ENCODE peak calls at places on chromosomes 16 and 17, in ten cellular contexts. O is tibial nerve, R is prostate gland, X is IMR-90, E is sigmoid colon, V is esophagus squamous epithelium, H is gastrocnemius medialis, C is Peyer's patch, S is heart left ventricle, G is GM12878. W is an unnamed sample. For H3K27me3, the result is how much of the 10 kb centered on the place peaks cover.

GRCh38 chr16:22787456-22788189 is 26.3 kb upstream of the HS3ST2 start:
- DNase-seq in O (no peak), R (peak), X (peak), E (no peak), V (no peak), H (no peak), C (no peak), S (no peak), G (no peak), W (no peak)

GRCh38 chr16:82748026-82748425 is 121.3 kb downstream of the CDH13 start:
- DNase-seq in O (no peak), R (no peak), X (peak), E (no peak), V (no peak), H (peak), C (no peak), S (peak), G (no peak), W (no peak)

GRCh38 chr17:9951803-9952202 is 46.7 kb upstream of the RCVRN start:
- DNase-seq in O (no peak), R (no peak), X (no peak), E (no peak), V (no peak), H (no peak), C (no peak), S (no peak), G (no peak), W (no peak)

GRCh38 chr16:20617271-20617670 is 41.1 kb upstream of the ACSM2B start:
- DNase-seq in O (no peak), R (no peak), X (no peak), E (no peak), V (no peak), H (no peak), C (no peak), S (no peak), G (no peak), W (no peak)

GRCh38 chr17:1967092-1967662 is 58.0 kb downstream of the RTN4RL1 start:
- DNase-seq in O (no peak), R (no peak), X (no peak), E (no peak), V (no peak), H (no peak), C (no peak), S (no peak), G (no peak), W (no peak)

GRCh38 chr16:4505356-4506153 is 29.4 kb downstream of the HMOX2 start:
- DNase-seq in O (no peak), R (no peak), X (no peak), E (no peak), V (no peak), H (no peak), C (peak), S (no peak), G (peak), W (no peak)

GRCh38 chr16:13335894-13336293 is 434.5 kb downstream of the SHISA9 start:
- DNase-seq in O (no peak), R (no peak), X (no peak), E (no peak), V (no peak), H (no peak), C (no peak), S (no peak), G (no peak), W (no peak)

GRCh38 chr16:20307240-20307671 is 20.1 kb downstream of the GP2 start:
- DNase-seq in O (no peak), R (no peak), X (no peak), E (no peak), V (no peak), H (no peak), C (no peak), S (no peak), G (no peak), W (no peak)

GRCh38 chr17:69763503-69763902 is 311.5 kb upstream of the KCNJ16 start:
- DNase-seq in O (no peak), R (no peak), X (peak), E (no peak), V (no peak), H (no peak), C (no peak), S (no peak), G (no peak), W (no peak)

GRCh38 chr17:48951572-48951971 is 6.9 kb upstream of the SNF8 start:
- DNase-seq in O (no peak), R (no peak), X (no peak), E (no peak), V (no peak), H (no peak), C (no peak), S (no peak), G (no peak), W (no peak)

GRCh38 chr17:3683054-3683511 is 12.9 kb downstream of the P2RX5 start:
- DNase-seq in O (no peak), R (no peak), X (no peak), E (no peak), V (no peak), H (no peak), C (peak), S (no peak), G (peak), W (no peak)

GRCh38 chr17:19958023-19958422 is 19.6 kb downstream of the AKAP10 start:
- DNase-seq in O (no peak), R (no peak), X (peak), E (no peak), V (no peak), H (no peak), C (no peak), S (no peak), G (no peak), W (no peak)

GRCh38 chr16:88599825-88600538 is 29.8 kb downstream of the ZC3H18 start:
- DNase-seq in O (no peak), R (no peak), X (no peak), E (peak), V (no peak), H (no peak), C (no peak), S (no peak), G (no peak), W (no peak)

GRCh38 chr16:82782715-82783251 is 156.0 kb downstream of the CDH13 start:
- DNase-seq in O (no peak), R (peak), X (no peak), E (no peak), V (no peak), H (peak), C (no peak), S (peak), G (no peak), W (peak)

GRCh38 chr17:78384479-78385175 is 6.2 kb downstream of the PGS1 start:
- DNase-seq in O (no peak), R (no peak), X (no peak), E (no peak), V (no peak), H (no peak), C (no peak), S (no peak), G (no peak), W (no peak)

GRCh38 chr16:3029499-3030127 is 5.8 kb downstream of the THOC6 start:
- DNase-seq in O (no peak), R (no peak), X (peak), E (no peak), V (no peak), H (no peak), C (no peak), S (no peak), G (no peak), W (no peak)

GRCh38 chr17:74827800-74828199 is 31.9 kb downstream of the GRIN2C start:
- DNase-seq in O (no peak), R (no peak), X (no peak), E (no peak), V (no peak), H (no peak), C (no peak), S (no peak), G (no peak), W (no peak)

GRCh38 chr17:81558941-81559806 is 7.0 kb upstream of the FAAP100 start:
- DNase-seq in O (no peak), R (no peak), X (no peak), E (no peak), V (no peak), H (no peak), C (no peak), S (peak), G (no peak), W (no peak)

GRCh38 chr16:57541754-57542435 is 548 bp upstream of the ADGRG5 start:
- DNase-seq in O (no peak), R (no peak), X (no peak), E (no peak), V (no peak), H (no peak), C (peak), S (no peak), G (no peak), W (peak)

GRCh38 chr17:56009795-56010715 is 143.2 kb upstream of the ANKFN1 start:
- DNase-seq in O (no peak), R (no peak), X (peak), E (no peak), V (no peak), H (no peak), C (no peak), S (no peak), G (no peak), W (no peak)

GRCh38 chr16:88784074-88784855 is 755 bp downstream of the PIEZO1 start:
- DNase-seq in O (peak), R (peak), X (peak), E (peak), V (no peak), H (no peak), C (peak), S (peak), G (no peak), W (peak)

GRCh38 chr17:76909971-76910760 is 42.0 kb downstream of the MGAT5B start:
- DNase-seq in O (no peak), R (peak), X (peak), E (no peak), V (no peak), H (no peak), C (no peak), S (peak), G (no peak), W (no peak)

GRCh38 chr16:77414752-77415231 is 20.0 kb downstream of the ADAMTS18 start:
- DNase-seq in O (no peak), R (peak), X (no peak), E (no peak), V (no peak), H (no peak), C (no peak), S (no peak), G (no peak), W (no peak)

GRCh38 chr17:72950236-72950931 is 142.1 kb downstream of the SLC39A11 start:
- DNase-seq in O (no peak), R (no peak), X (no peak), E (no peak), V (no peak), H (no peak), C (no peak), S (no peak), G (no peak), W (no peak)

GRCh38 chr16:425082-425718 is at the start of gene RAB11FIP3:
- DNase-seq in O (peak), R (peak), X (peak), E (peak), V (no peak), H (peak), C (peak), S (peak), G (peak), W (peak)

GRCh38 chr16:66207864-66208226 is 158.6 kb upstream of the CDH5 start:
- DNase-seq in O (no peak), R (no peak), X (no peak), E (no peak), V (no peak), H (no peak), C (no peak), S (no peak), G (no peak), W (no peak)

GRCh38 chr16:30741461-30741914 is 6.7 kb upstream of the PHKG2 start:
- DNase-seq in O (no peak), R (peak), X (peak), E (peak), V (no peak), H (no peak), C (no peak), S (no peak), G (no peak), W (no peak)

GRCh38 chr16:86812363-86812970 is 234.1 kb downstream of the FOXL1 start:
- DNase-seq in O (no peak), R (no peak), X (no peak), E (peak), V (no peak), H (no peak), C (no peak), S (no peak), G (no peak), W (no peak)

GRCh38 chr17:27315322-27315721 is 21.4 kb downstream of the WSB1 start:
- DNase-seq in O (peak), R (peak), X (peak), E (peak), V (no peak), H (peak), C (no peak), S (peak), G (no peak), W (peak)

GRCh38 chr16:13883881-13884280 is 36.1 kb upstream of the ERCC4 start:
- DNase-seq in O (no peak), R (no peak), X (no peak), E (no peak), V (no peak), H (no peak), C (no peak), S (no peak), G (no peak), W (no peak)

GRCh38 chr17:58370309-58370708 is 18.3 kb upstream of the SUPT4H1 start:
- DNase-seq in O (no peak), R (no peak), X (no peak), E (no peak), V (no peak), H (no peak), C (no peak), S (no peak), G (no peak), W (no peak)

GRCh38 chr16:86067936-86068335 is 169.0 kb downstream of the IRF8 start:
- DNase-seq in O (no peak), R (no peak), X (no peak), E (no peak), V (no peak), H (no peak), C (no peak), S (no peak), G (no peak), W (no peak)

GRCh38 chr17:7884581-7885356 is 3.8 kb upstream of the CHD3 start:
- DNase-seq in O (no peak), R (no peak), X (no peak), E (no peak), V (no peak), H (no peak), C (peak), S (no peak), G (no peak), W (peak)

GRCh38 chr17:7886227-7887037 is 2.2 kb upstream of the CHD3 start:
- DNase-seq in O (no peak), R (peak), X (peak), E (peak), V (no peak), H (no peak), C (peak), S (peak), G (no peak), W (peak)

GRCh38 chr17:7887038-7887481 is 1.5 kb upstream of the CHD3 start:
- DNase-seq in O (no peak), R (no peak), X (no peak), E (no peak), V (no peak), H (no peak), C (no peak), S (no peak), G (no peak), W (no peak)

GRCh38 chr17:7883781-7884386 is 4.7 kb upstream of the CHD3 start:
- DNase-seq in O (no peak), R (no peak), X (peak), E (no peak), V (no peak), H (no peak), C (no peak), S (no peak), G (no peak), W (no peak)

GRCh38 chr17:7885357-7886226 is 3.0 kb upstream of the CHD3 start:
- DNase-seq in O (no peak), R (peak), X (peak), E (peak), V (no peak), H (no peak), C (peak), S (peak), G (no peak), W (peak)
- TF ChIP-seq POLR2A in O (no peak), R (peak), X (no peak), E (no peak), V (no peak), H (no peak), C (no peak), S (no peak), G (peak), W (no peak)

DNA sequence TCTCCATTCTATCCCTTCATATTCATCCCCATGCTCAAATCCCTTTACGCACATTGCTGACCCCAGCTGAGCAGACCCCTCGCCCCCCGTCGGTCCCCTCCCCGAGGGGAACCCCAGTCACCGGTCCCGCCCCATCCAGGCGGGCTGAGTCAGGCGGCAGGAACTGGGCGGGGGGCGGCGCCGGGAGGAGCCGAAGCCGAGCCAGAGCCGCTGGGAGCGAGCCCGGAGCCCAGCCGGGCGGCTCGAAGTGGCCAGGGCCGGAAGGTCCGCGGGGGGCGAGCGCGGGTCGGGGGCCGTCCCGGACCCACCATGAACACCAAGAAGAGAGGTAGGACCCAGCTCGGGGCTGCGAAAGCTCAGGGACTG is 8.6 kb downstream of the RIPOR1 start:
- DNase-seq in O (no peak), R (peak), X (peak), E (peak), V (no peak), H (no peak), C (peak), S (peak), G (no peak), W (peak)
- H3K4me3 ChIP-seq in O (peak), R (peak), X (peak), E (peak), V (peak), H (peak), C (peak), S (peak), G (peak), W (peak)

GRCh38 chr17:5500804-5501391 is 14.5 kb downstream of the MIS12 start:
- DNase-seq in O (peak), R (peak), X (peak), E (peak), V (no peak), H (peak), C (peak), S (peak), G (no peak), W (peak)

GRCh38 chr17:5502552-5502951 is 16.2 kb downstream of the MIS12 start:
- DNase-seq in O (no peak), R (no peak), X (no peak), E (no peak), V (no peak), H (no peak), C (no peak), S (no peak), G (no peak), W (no peak)

GRCh38 chr17:5499790-5500189 is 13.4 kb downstream of the MIS12 start:
- DNase-seq in O (no peak), R (no peak), X (no peak), E (no peak), V (no peak), H (no peak), C (no peak), S (no peak), G (no peak), W (no peak)

GRCh38 chr17:5501725-5502124 is 15.4 kb downstream of the MIS12 start:
- DNase-seq in O (no peak), R (no peak), X (no peak), E (no peak), V (no peak), H (no peak), C (no peak), S (no peak), G (no peak), W (no peak)

DNA sequence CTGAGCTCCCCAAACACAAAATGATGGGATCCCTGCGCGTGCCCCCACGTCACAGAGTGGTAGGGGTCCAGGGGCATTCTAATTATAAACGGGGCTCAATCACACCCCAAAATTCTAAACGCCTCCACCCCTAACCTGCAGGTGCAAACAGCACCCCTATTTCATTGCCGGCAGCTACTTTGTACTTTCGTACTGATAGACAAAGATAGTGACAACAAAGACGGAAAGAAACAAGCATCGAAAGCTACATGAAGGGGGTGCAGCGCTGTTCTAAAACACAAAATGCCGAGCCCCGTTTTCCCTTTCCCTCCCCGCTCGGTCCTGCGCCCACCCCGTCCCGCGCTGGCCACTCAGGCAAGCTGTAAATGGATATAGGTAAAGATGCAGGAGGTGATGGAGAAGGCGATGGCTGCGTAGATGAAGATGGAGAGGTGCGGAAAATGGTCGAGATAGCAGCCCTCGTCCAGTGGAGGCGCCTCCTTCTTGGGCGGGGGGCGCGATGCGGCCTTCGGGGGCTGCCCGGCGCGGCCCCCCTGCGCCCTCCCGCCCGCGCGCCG is 14.0 kb downstream of the MIS12 start:
- DNase-seq in O (no peak), R (no peak), X (peak), E (no peak), V (no peak), H (no peak), C (no peak), S (no peak), G (no peak), W (no peak)
- H3K27me3 ChIP-seq in O (under half), R (under half), X (under half), E (under half), V (under half), H (under half), C (under half), S (under half), G (under half), W (under half)

GRCh38 chr17:39626671-39627169 is at the start of gene PPP1R1B:
- DNase-seq in O (no peak), R (no peak), X (no peak), E (no peak), V (no peak), H (no peak), C (no peak), S (no peak), G (no peak), W (no peak)

GRCh38 chr17:39626171-39626670 is 531 bp upstream of the PPP1R1B start:
- DNase-seq in O (no peak), R (no peak), X (no peak), E (no peak), V (no peak), H (no peak), C (no peak), S (no peak), G (no peak), W (no peak)

GRCh38 chr17:39627717-39628516 is 1.2 kb downstream of the PPP1R1B start:
- DNase-seq in O (no peak), R (no peak), X (no peak), E (no peak), V (no peak), H (no peak), C (no peak), S (no peak), G (no peak), W (no peak)

GRCh38 chr17:39628655-39629493 is 2.1 kb downstream of the PPP1R1B start:
- DNase-seq in O (no peak), R (peak), X (no peak), E (no peak), V (no peak), H (no peak), C (no peak), S (no peak), G (no peak), W (no peak)

GRCh38 chr17:39627170-39627716 is 491 bp downstream of the PPP1R1B start:
- DNase-seq in O (no peak), R (no peak), X (no peak), E (no peak), V (no peak), H (no peak), C (no peak), S (no peak), G (no peak), W (no peak)
- TF ChIP-seq POLR2A in O (no peak), R (no peak), X (no peak), E (no peak), V (no peak), H (no peak), C (no peak), S (no peak), G (no peak), W (no peak)

DNA sequence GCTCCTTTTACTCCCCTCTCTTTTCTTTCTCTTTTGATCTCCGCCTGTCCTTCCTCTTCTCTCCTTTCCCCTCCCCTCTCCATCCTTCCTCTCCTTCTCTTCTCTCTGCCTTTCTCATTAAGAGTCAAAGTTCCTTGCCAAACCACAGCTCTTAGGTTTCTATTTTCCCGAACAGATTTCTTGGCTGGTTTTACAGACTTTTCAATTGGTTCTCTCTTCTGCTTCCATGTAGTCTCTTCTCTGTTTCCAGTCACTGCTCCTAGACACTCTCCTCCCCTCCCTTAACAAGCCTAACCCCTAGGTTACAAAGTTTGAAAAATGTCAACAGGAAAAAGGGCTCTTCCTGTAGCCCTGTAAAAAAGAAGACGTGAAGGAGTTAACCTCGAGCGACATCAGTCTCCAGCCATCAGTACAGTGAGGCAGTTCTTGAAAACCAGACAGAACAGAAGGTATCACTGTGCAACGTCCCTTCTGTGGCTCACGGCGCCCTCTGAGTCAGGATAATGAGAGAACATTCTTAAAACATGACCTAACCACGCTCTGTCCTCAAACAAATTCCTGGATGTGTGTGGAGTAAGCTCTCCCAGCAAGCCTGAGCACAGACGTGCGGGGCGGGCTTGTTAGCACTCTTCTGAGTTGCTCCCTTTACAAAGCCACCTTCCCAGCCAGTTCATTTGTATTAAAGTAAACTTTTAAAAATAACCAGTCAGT is 11.6 kb upstream of the MARCHF10 start:
- DNase-seq in O (peak), R (peak), X (peak), E (peak), V (no peak), H (no peak), C (no peak), S (peak), G (no peak), W (peak)
- H3K4me3 ChIP-seq in O (no peak), R (no peak), X (peak), E (peak), V (peak), H (no peak), C (no peak), S (peak), G (no peak), W (no peak)